ENCODE peak calls at places on chromosomes 4 and X, in four cellular contexts. F is H4, S is occipital lobe, Y is cardiac septum. C is an unnamed sample.

GRCh38 chrX:155886409-155886808 is 5.3 kb downstream of the VAMP7 start:
- DNase-seq in F (no peak), S (no peak), Y (no peak), C (no peak)

GRCh38 chrX:54564942-54565341 is 34.9 kb downstream of the GNL3L start:
- DNase-seq in F (no peak), S (no peak), Y (peak), C (no peak)

GRCh38 chr4:114690571-114690970 is 92.0 kb downstream of the UGT8 start:
- DNase-seq in F (no peak), S (no peak), Y (no peak), C (no peak)

GRCh38 chrX:123906557-123907316 is 46.9 kb downstream of the XIAP start:
- DNase-seq in F (no peak), S (no peak), Y (no peak), C (no peak)

GRCh38 chrX:105475801-105476200 is 255.3 kb upstream of the TEX13A start:
- DNase-seq in F (no peak), S (no peak), Y (no peak), C (no peak)

GRCh38 chr4:96355414-96355813 is 515.5 kb downstream of the PDHA2 start:
- DNase-seq in F (no peak), S (no peak), Y (no peak), C (no peak)

GRCh38 chr4:52659722-52660261 is 691 bp upstream of the USP46 start:
- DNase-seq in F (no peak), S (peak), Y (peak), C (no peak)

GRCh38 chr4:38275331-38275821 is 315.2 kb downstream of the PTTG2 start:
- DNase-seq in F (no peak), S (no peak), Y (no peak), C (no peak)

GRCh38 chrX:8984231-8984630 is 49.7 kb downstream of the FAM9B start:
- DNase-seq in F (no peak), S (no peak), Y (no peak), C (no peak)

GRCh38 chr4:72338060-72338459 is 231.0 kb downstream of the ADAMTS3 start:
- DNase-seq in F (no peak), S (no peak), Y (no peak), C (no peak)

GRCh38 chrX:14616876-14617275 is 87.5 kb downstream of the GLRA2 start:
- DNase-seq in F (no peak), S (no peak), Y (no peak), C (no peak)

GRCh38 chr4:10982305-10982704 is 297.7 kb upstream of the CLNK start:
- DNase-seq in F (no peak), S (no peak), Y (no peak), C (no peak)

GRCh38 chr4:38084984-38085383 is 124.8 kb downstream of the PTTG2 start:
- DNase-seq in F (no peak), S (no peak), Y (no peak), C (no peak)

GRCh38 chr4:165016971-165017370 is 14.8 kb upstream of the TRIM60 start:
- DNase-seq in F (peak), S (no peak), Y (no peak), C (peak)

GRCh38 chrX:98068210-98068609 is 1184.5 kb downstream of the RPA4 start:
- DNase-seq in F (no peak), S (no peak), Y (no peak), C (peak)

GRCh38 chr4:40576651-40577480 is 52.8 kb downstream of the RBM47 start:
- DNase-seq in F (peak), S (no peak), Y (peak), C (no peak)

GRCh38 chrX:111041018-111041462 is 55.0 kb upstream of the PAK3 start:
- DNase-seq in F (peak), S (no peak), Y (no peak), C (no peak)

GRCh38 chr4:101081695-101082369 is 265.5 kb downstream of the PPP3CA start:
- DNase-seq in F (no peak), S (no peak), Y (no peak), C (no peak)

GRCh38 chrX:81237516-81237915 is 35.6 kb downstream of the SH3BGRL start:
- DNase-seq in F (no peak), S (no peak), Y (no peak), C (no peak)

GRCh38 chr4:7960790-7961655 is 21.4 kb upstream of the AFAP1 start:
- DNase-seq in F (peak), S (peak), Y (no peak), C (no peak)

GRCh38 chrX:43644124-43644701 is 11.9 kb upstream of the MAOA start:
- DNase-seq in F (peak), S (no peak), Y (no peak), C (no peak)

GRCh38 chr4:76665139-76665538 is 230.1 kb downstream of the SHROOM3 start:
- DNase-seq in F (no peak), S (no peak), Y (no peak), C (no peak)

GRCh38 chr4:26022346-26022891 is 108.4 kb downstream of the SMIM20 start:
- DNase-seq in F (peak), S (no peak), Y (no peak), C (no peak)

GRCh38 chr4:159417006-159417405 is 314.1 kb downstream of the RAPGEF2 start:
- DNase-seq in F (no peak), S (no peak), Y (no peak), C (no peak)

GRCh38 chr4:76250962-76251361 is 559 bp upstream of the FAM47E start:
- DNase-seq in F (no peak), S (no peak), Y (no peak), C (no peak)

GRCh38 chr4:128517739-128518510 is 230.3 kb upstream of the PGRMC2 start:
- DNase-seq in F (peak), S (no peak), Y (no peak), C (peak)

GRCh38 chr4:152189451-152190179 is 346.3 kb downstream of the FBXW7 start:
- DNase-seq in F (no peak), S (no peak), Y (no peak), C (no peak)

GRCh38 chr4:40311811-40312346 is 23.3 kb upstream of the CHRNA9 start:
- DNase-seq in F (no peak), S (no peak), Y (no peak), C (no peak)

GRCh38 chrX:40418413-40419195 is 162.2 kb upstream of the ATP6AP2 start:
- DNase-seq in F (no peak), S (no peak), Y (peak), C (no peak)

GRCh38 chrX:86806786-86807185 is 658.5 kb downstream of the DACH2 start:
- DNase-seq in F (peak), S (no peak), Y (no peak), C (peak)

C was measured in HEK293T.